ENCODE peak calls at places on chromosomes 16 and 17, in four cellular contexts. C is globus pallidus, O is amygdala, R is cardiac fibroblast. E is an unnamed sample.

GRCh38 chr17:50428831-50429424 is 2.9 kb downstream of the ACSF2 start:
- DNase-seq in C (no peak), O (no peak), R (no peak), E (no peak)

GRCh38 chr16:1461146-1461545 is 13.7 kb downstream of the CLCN7 start:
- DNase-seq in C (no peak), O (no peak), R (no peak), E (no peak)

GRCh38 chr17:18070861-18071340 is 16.8 kb upstream of the DRG2 start:
- DNase-seq in C (no peak), O (no peak), R (peak), E (peak)

GRCh38 chr17:7250655-7251329 is 742 bp downstream of the CTDNEP1 start:
- DNase-seq in C (no peak), O (no peak), R (no peak), E (no peak)

GRCh38 chr17:74514632-74515035 is 16.6 kb downstream of the CD300LB start:
- DNase-seq in C (no peak), O (no peak), R (no peak), E (no peak)

GRCh38 chr16:727291-727977 is 528 bp downstream of the HAGHL start:
- DNase-seq in C (no peak), O (no peak), R (no peak), E (no peak)

GRCh38 chr17:49022391-49022941 is 25.3 kb downstream of the IGF2BP1 start:
- DNase-seq in C (no peak), O (no peak), R (peak), E (peak)

GRCh38 chr17:4448197-4448980 is 14.6 kb downstream of the SPNS3 start:
- DNase-seq in C (no peak), O (no peak), R (no peak), E (peak)

GRCh38 chr17:75864448-75864871 is 9.3 kb upstream of the WBP2 start:
- DNase-seq in C (no peak), O (no peak), R (peak), E (peak)

GRCh38 chr17:65560628-65561371 is 648 bp downstream of the AXIN2 start:
- DNase-seq in C (peak), O (peak), R (peak), E (peak)